ENCODE peak calls at places on chromosomes 5 and 9, in nine cellular contexts. R is SJSA1, M is NAMALWA, N is OCI-LY7, O is T1000, U is amniotic epithelial cell, F is omental fat pad, B is glutamatergic neuron, G is T-helper 9 cell. P is an unnamed sample.

GRCh38 chr5:133844836-133845235 is 123.6 kb downstream of the C5orf15 start:
- DNase-seq in R (no peak), M (no peak), N (no peak), O (no peak), U (no peak), F (no peak), B (no peak), G (no peak), P (no peak)

GRCh38 chr5:56003179-56003578 is 8.4 kb upstream of the IL6ST start:
- DNase-seq in R (no peak), M (no peak), N (no peak), O (no peak), U (peak), F (no peak), B (no peak), G (no peak), P (no peak)

GRCh38 chr9:91727316-91727861 is 222.6 kb downstream of the ROR2 start:
- DNase-seq in R (peak), M (peak), N (peak), O (peak), U (peak), F (no peak), B (no peak), G (no peak), P (peak)

GRCh38 chr9:111897831-111898144 is 1.2 kb downstream of the UGCG start:
- DNase-seq in R (no peak), M (peak), N (peak), O (no peak), U (peak), F (no peak), B (no peak), G (no peak), P (peak)

GRCh38 chr5:40503438-40503837 is 176.3 kb upstream of the PTGER4 start:
- DNase-seq in R (peak), M (peak), N (no peak), O (no peak), U (no peak), F (no peak), B (no peak), G (no peak), P (no peak)

GRCh38 chr9:98917691-98918487 is 25.8 kb upstream of the COL15A1 start:
- DNase-seq in R (no peak), M (no peak), N (no peak), O (no peak), U (peak), F (no peak), B (no peak), G (no peak), P (no peak)

GRCh38 chr5:27497491-27497890 is 459.1 kb upstream of the CDH9 start:
- DNase-seq in R (no peak), M (no peak), N (no peak), O (no peak), U (no peak), F (no peak), B (no peak), G (no peak), P (no peak)

GRCh38 chr5:73488806-73489205 is 9.4 kb upstream of the BTF3 start:
- DNase-seq in R (no peak), M (no peak), N (no peak), O (no peak), U (no peak), F (no peak), B (no peak), G (no peak), P (no peak)

GRCh38 chr5:60372786-60373185 is 327.2 kb downstream of the DEPDC1B start:
- DNase-seq in R (no peak), M (no peak), N (no peak), O (no peak), U (no peak), F (no peak), B (no peak), G (no peak), P (no peak)

GRCh38 chr9:110578896-110579752 is at the start of gene SVEP1:
- DNase-seq in R (peak), M (no peak), N (no peak), O (peak), U (peak), F (no peak), B (peak), G (no peak), P (no peak)

GRCh38 chr5:177435847-177436536 is 9.5 kb downstream of the GRK6 start:
- DNase-seq in R (no peak), M (no peak), N (no peak), O (no peak), U (no peak), F (no peak), B (no peak), G (no peak), P (no peak)

GRCh38 chr5:522899-523657 is 1.2 kb downstream of the SLC9A3 start:
- DNase-seq in R (no peak), M (no peak), N (no peak), O (no peak), U (no peak), F (no peak), B (no peak), G (no peak), P (no peak)

GRCh38 chr5:72507360-72508238 is at the start of gene ZNF366:
- DNase-seq in R (peak), M (no peak), N (no peak), O (no peak), U (peak), F (no peak), B (no peak), G (no peak), P (no peak)

GRCh38 chr5:178462846-178463245 is 127.3 kb downstream of the COL23A1 start:
- DNase-seq in R (no peak), M (no peak), N (no peak), O (no peak), U (no peak), F (no peak), B (no peak), G (no peak), P (no peak)

GRCh38 chr9:15512889-15513288 is 2.1 kb upstream of the PSIP1 start:
- DNase-seq in R (no peak), M (peak), N (peak), O (no peak), U (no peak), F (no peak), B (no peak), G (no peak), P (no peak)

GRCh38 chr5:60649288-60649917 is 50.6 kb downstream of the DEPDC1B start:
- DNase-seq in R (no peak), M (peak), N (peak), O (no peak), U (peak), F (no peak), B (no peak), G (no peak), P (peak)

GRCh38 chr5:9112520-9113291 is 433.2 kb downstream of the SEMA5A start:
- DNase-seq in R (no peak), M (no peak), N (no peak), O (no peak), U (no peak), F (no peak), B (no peak), G (no peak), P (no peak)

GRCh38 chr5:131423056-131423455 is 159.2 kb downstream of the CDC42SE2 start:
- DNase-seq in R (peak), M (no peak), N (peak), O (no peak), U (peak), F (no peak), B (no peak), G (no peak), P (peak)

GRCh38 chr9:22124263-22125011 is 115.3 kb upstream of the CDKN2B start:
- DNase-seq in R (no peak), M (no peak), N (no peak), O (no peak), U (peak), F (no peak), B (no peak), G (no peak), P (no peak)

P was measured in Karpas-422.